ENCODE peak calls at places on chromosomes 12 and 14, in five cellular contexts. One of them, this sample, is unnamed.

GRCh38 chr12:102281231-102281630 is 83.6 kb upstream of the PMCH start:
- DNase-seq in stimulated activated CD8-positive, alpha-beta memory T cell treated with anti-CD3 and anti-CD28 coated beads, Interleukin-12 subunit alpha, Interleukin-12 subunit beta, amount 100 ng/mL, for 1 hour: no peak
- DNase-seq in dermis microvascular lymphatic vessel endothelial cell: no peak
- DNase-seq in A172: no peak
- DNase-seq in Peyer's patch: no peak
- DNase-seq in this sample: no peak

GRCh38 chr14:97410667-97411286 is 613.6 kb downstream of the VRK1 start:
- DNase-seq in stimulated activated CD8-positive, alpha-beta memory T cell treated with anti-CD3 and anti-CD28 coated beads, Interleukin-12 subunit alpha, Interleukin-12 subunit beta, amount 100 ng/mL, for 1 hour: no peak
- DNase-seq in dermis microvascular lymphatic vessel endothelial cell: no peak
- DNase-seq in A172: no peak
- DNase-seq in Peyer's patch: no peak
- DNase-seq in this sample: no peak

GRCh38 chr14:66163023-66163422 is 323.1 kb upstream of the CCDC196 start:
- DNase-seq in stimulated activated CD8-positive, alpha-beta memory T cell treated with anti-CD3 and anti-CD28 coated beads, Interleukin-12 subunit alpha, Interleukin-12 subunit beta, amount 100 ng/mL, for 1 hour: no peak
- DNase-seq in dermis microvascular lymphatic vessel endothelial cell: no peak
- DNase-seq in A172: no peak
- DNase-seq in Peyer's patch: no peak
- DNase-seq in this sample: no peak

GRCh38 chr12:2963760-2964292 is 4.6 kb downstream of the TEAD4 start:
- DNase-seq in stimulated activated CD8-positive, alpha-beta memory T cell treated with anti-CD3 and anti-CD28 coated beads, Interleukin-12 subunit alpha, Interleukin-12 subunit beta, amount 100 ng/mL, for 1 hour: no peak
- DNase-seq in dermis microvascular lymphatic vessel endothelial cell: no peak
- DNase-seq in A172: no peak
- DNase-seq in Peyer's patch: no peak
- DNase-seq in this sample: no peak

GRCh38 chr12:121138284-121138683 is 5.6 kb downstream of the P2RX7 start:
- DNase-seq in stimulated activated CD8-positive, alpha-beta memory T cell treated with anti-CD3 and anti-CD28 coated beads, Interleukin-12 subunit alpha, Interleukin-12 subunit beta, amount 100 ng/mL, for 1 hour: no peak
- DNase-seq in dermis microvascular lymphatic vessel endothelial cell: no peak
- DNase-seq in A172: no peak
- DNase-seq in Peyer's patch: no peak
- DNase-seq in this sample: no peak

GRCh38 chr12:92715625-92716024 is 12.8 kb downstream of the PLEKHG7 start:
- DNase-seq in stimulated activated CD8-positive, alpha-beta memory T cell treated with anti-CD3 and anti-CD28 coated beads, Interleukin-12 subunit alpha, Interleukin-12 subunit beta, amount 100 ng/mL, for 1 hour: no peak
- DNase-seq in dermis microvascular lymphatic vessel endothelial cell: no peak
- DNase-seq in A172: no peak
- DNase-seq in Peyer's patch: no peak
- DNase-seq in this sample: no peak

GRCh38 chr14:91294153-91294552 is 49.6 kb upstream of the GPR68 start:
- DNase-seq in stimulated activated CD8-positive, alpha-beta memory T cell treated with anti-CD3 and anti-CD28 coated beads, Interleukin-12 subunit alpha, Interleukin-12 subunit beta, amount 100 ng/mL, for 1 hour: no peak
- DNase-seq in dermis microvascular lymphatic vessel endothelial cell: no peak
- DNase-seq in A172: no peak
- DNase-seq in Peyer's patch: no peak
- DNase-seq in this sample: no peak

GRCh38 chr14:105258846-105259245 is 10.5 kb downstream of the BTBD6 start:
- DNase-seq in stimulated activated CD8-positive, alpha-beta memory T cell treated with anti-CD3 and anti-CD28 coated beads, Interleukin-12 subunit alpha, Interleukin-12 subunit beta, amount 100 ng/mL, for 1 hour: no peak
- DNase-seq in dermis microvascular lymphatic vessel endothelial cell: no peak
- DNase-seq in A172: no peak
- DNase-seq in Peyer's patch: no peak
- DNase-seq in this sample: peak

GRCh38 chr12:4780624-4781023 is 60.4 kb downstream of the GALNT8 start:
- DNase-seq in stimulated activated CD8-positive, alpha-beta memory T cell treated with anti-CD3 and anti-CD28 coated beads, Interleukin-12 subunit alpha, Interleukin-12 subunit beta, amount 100 ng/mL, for 1 hour: no peak
- DNase-seq in dermis microvascular lymphatic vessel endothelial cell: no peak
- DNase-seq in A172: no peak
- DNase-seq in Peyer's patch: no peak
- DNase-seq in this sample: no peak

GRCh38 chr12:106417926-106418910 is 60.7 kb downstream of the POLR3B start:
- DNase-seq in stimulated activated CD8-positive, alpha-beta memory T cell treated with anti-CD3 and anti-CD28 coated beads, Interleukin-12 subunit alpha, Interleukin-12 subunit beta, amount 100 ng/mL, for 1 hour: no peak
- DNase-seq in dermis microvascular lymphatic vessel endothelial cell: peak
- DNase-seq in A172: peak
- DNase-seq in Peyer's patch: no peak
- DNase-seq in this sample: no peak

This sample was measured in upper lobe of right lung.